ENCODE peak calls at places on chromosomes 13 and 19, in five cellular contexts. Y is body of pancreas, H is HFF-Myc, J is A549, X is GM12864. O is an unnamed sample.

GRCh38 chr19:22332924-22333323 is 46.7 kb downstream of the ZNF729 start:
- DNase-seq in Y (no peak), H (no peak), J (no peak), X (no peak), O (no peak)

GRCh38 chr19:3516675-3517207 is 10.6 kb downstream of the FZR1 start:
- DNase-seq in Y (peak), H (no peak), J (no peak), X (no peak), O (no peak)

GRCh38 chr13:45401306-45401705 is 16.9 kb downstream of the SLC25A30 start:
- DNase-seq in Y (no peak), H (no peak), J (no peak), X (no peak), O (no peak)

GRCh38 chr13:110057052-110057451 is 249.9 kb downstream of the COL4A1 start:
- DNase-seq in Y (no peak), H (no peak), J (no peak), X (no peak), O (no peak)

GRCh38 chr19:13615890-13616289 is 109.6 kb upstream of the CACNA1A start:
- DNase-seq in Y (no peak), H (no peak), J (no peak), X (no peak), O (no peak)

GRCh38 chr13:73691891-73692290 is 442.3 kb downstream of the KLF12 start:
- DNase-seq in Y (no peak), H (no peak), J (no peak), X (no peak), O (no peak)

GRCh38 chr19:41449865-41450178 is 6.9 kb downstream of the ERICH4 start:
- DNase-seq in Y (no peak), H (no peak), J (no peak), X (no peak), O (no peak)

GRCh38 chr19:58572818-58573657 is at the start of gene MZF1:
- DNase-seq in Y (peak), H (peak), J (peak), X (peak), O (peak)

GRCh38 chr19:55471266-55471665 is 5.2 kb upstream of the ZNF628 start:
- DNase-seq in Y (no peak), H (no peak), J (no peak), X (no peak), O (no peak)

GRCh38 chr19:10899171-10899653 is 27.9 kb downstream of the CARM1 start:
- DNase-seq in Y (peak), H (no peak), J (no peak), X (no peak), O (no peak)

GRCh38 chr19:2434267-2434666 is 6.9 kb upstream of the TIMM13 start:
- DNase-seq in Y (no peak), H (no peak), J (no peak), X (no peak), O (no peak)

GRCh38 chr19:49929611-49930482 is 543 bp upstream of the NUP62 start:
- DNase-seq in Y (peak), H (peak), J (peak), X (peak), O (peak)
- TF ChIP-seq CTCF in Y (peak), H (no peak), J (no peak), X (no peak), O (no peak)

GRCh38 chr13:53191091-53191490 is 162.5 kb downstream of the OLFM4 start:
- DNase-seq in Y (no peak), H (no peak), J (no peak), X (no peak), O (no peak)

GRCh38 chr13:53189162-53189561 is 160.5 kb downstream of the OLFM4 start:
- DNase-seq in Y (no peak), H (no peak), J (no peak), X (no peak), O (no peak)
- TF ChIP-seq CTCF in Y (peak), H (no peak), J (no peak), X (no peak), O (no peak)

GRCh38 chr13:22738357-22738756 is 442.4 kb upstream of the SGCG start:
- DNase-seq in Y (no peak), H (no peak), J (no peak), X (no peak), O (no peak)

GRCh38 chr13:22744688-22745452 is 435.9 kb upstream of the SGCG start:
- DNase-seq in Y (no peak), H (no peak), J (peak), X (no peak), O (no peak)

GRCh38 chr13:22736768-22737092 is 444.0 kb upstream of the SGCG start:
- DNase-seq in Y (no peak), H (no peak), J (no peak), X (no peak), O (no peak)

GRCh38 chr13:22736084-22736767 is 444.6 kb upstream of the SGCG start:
- DNase-seq in Y (no peak), H (no peak), J (no peak), X (no peak), O (no peak)

GRCh38 chr13:22740264-22740663 is 440.5 kb upstream of the SGCG start:
- DNase-seq in Y (no peak), H (no peak), J (peak), X (no peak), O (no peak)
- TF ChIP-seq CTCF in Y (no peak), H (no peak), J (no peak), X (peak), O (no peak)

DNA sequence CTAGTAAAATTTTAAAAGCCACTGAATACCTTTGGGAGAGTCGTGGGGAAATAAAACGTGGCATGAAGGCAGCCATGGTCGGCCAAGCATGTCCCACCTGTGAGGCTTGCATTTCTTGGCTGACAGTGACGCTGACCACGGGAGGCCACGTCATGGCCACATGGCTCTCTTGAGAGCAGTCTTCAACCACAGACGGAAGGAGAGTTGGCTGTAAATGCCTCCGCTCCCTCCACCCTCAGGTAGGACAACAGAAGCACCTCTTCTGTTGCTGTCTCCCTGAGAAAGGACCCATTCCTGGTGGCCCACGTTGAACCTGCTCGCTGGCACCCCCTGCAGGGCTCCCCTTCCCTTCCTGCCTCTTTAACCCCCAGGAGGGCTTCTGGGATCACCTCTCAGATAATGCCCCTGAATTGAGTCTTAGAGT is 10.6 kb upstream of the LRRC25 start:
- DNase-seq in Y (peak), H (no peak), J (no peak), X (peak), O (no peak)
- TF ChIP-seq CTCF in Y (peak), H (peak), J (peak), X (peak), O (peak)

GRCh38 chr13:35764359-35765015 is 288.0 kb upstream of the MAB21L1 start:
- DNase-seq in Y (no peak), H (no peak), J (no peak), X (no peak), O (peak)

GRCh38 chr13:35763805-35764170 is 287.3 kb upstream of the MAB21L1 start:
- DNase-seq in Y (no peak), H (no peak), J (no peak), X (no peak), O (no peak)

GRCh38 chr13:35760678-35761308 is 284.3 kb upstream of the MAB21L1 start:
- DNase-seq in Y (no peak), H (no peak), J (no peak), X (no peak), O (no peak)

GRCh38 chr13:35763060-35763804 is 286.7 kb upstream of the MAB21L1 start:
- DNase-seq in Y (no peak), H (no peak), J (no peak), X (no peak), O (no peak)

GRCh38 chr13:35761440-35762252 is 285.2 kb upstream of the MAB21L1 start:
- DNase-seq in Y (no peak), H (no peak), J (no peak), X (no peak), O (no peak)
- TF ChIP-seq CTCF in Y (no peak), H (no peak), J (no peak), X (no peak), O (no peak)

GRCh38 chr13:113967729-113968462 is 6.0 kb downstream of the C13orf46 start:
- DNase-seq in Y (peak), H (no peak), J (no peak), X (no peak), O (no peak)

GRCh38 chr13:113967206-113967720 is 6.6 kb downstream of the C13orf46 start:
- DNase-seq in Y (no peak), H (no peak), J (no peak), X (no peak), O (no peak)

GRCh38 chr13:113969311-113969972 is 4.4 kb downstream of the C13orf46 start:
- DNase-seq in Y (no peak), H (no peak), J (no peak), X (no peak), O (no peak)

GRCh38 chr13:113969973-113970611 is 3.8 kb downstream of the C13orf46 start:
- DNase-seq in Y (peak), H (no peak), J (no peak), X (no peak), O (no peak)

DNA sequence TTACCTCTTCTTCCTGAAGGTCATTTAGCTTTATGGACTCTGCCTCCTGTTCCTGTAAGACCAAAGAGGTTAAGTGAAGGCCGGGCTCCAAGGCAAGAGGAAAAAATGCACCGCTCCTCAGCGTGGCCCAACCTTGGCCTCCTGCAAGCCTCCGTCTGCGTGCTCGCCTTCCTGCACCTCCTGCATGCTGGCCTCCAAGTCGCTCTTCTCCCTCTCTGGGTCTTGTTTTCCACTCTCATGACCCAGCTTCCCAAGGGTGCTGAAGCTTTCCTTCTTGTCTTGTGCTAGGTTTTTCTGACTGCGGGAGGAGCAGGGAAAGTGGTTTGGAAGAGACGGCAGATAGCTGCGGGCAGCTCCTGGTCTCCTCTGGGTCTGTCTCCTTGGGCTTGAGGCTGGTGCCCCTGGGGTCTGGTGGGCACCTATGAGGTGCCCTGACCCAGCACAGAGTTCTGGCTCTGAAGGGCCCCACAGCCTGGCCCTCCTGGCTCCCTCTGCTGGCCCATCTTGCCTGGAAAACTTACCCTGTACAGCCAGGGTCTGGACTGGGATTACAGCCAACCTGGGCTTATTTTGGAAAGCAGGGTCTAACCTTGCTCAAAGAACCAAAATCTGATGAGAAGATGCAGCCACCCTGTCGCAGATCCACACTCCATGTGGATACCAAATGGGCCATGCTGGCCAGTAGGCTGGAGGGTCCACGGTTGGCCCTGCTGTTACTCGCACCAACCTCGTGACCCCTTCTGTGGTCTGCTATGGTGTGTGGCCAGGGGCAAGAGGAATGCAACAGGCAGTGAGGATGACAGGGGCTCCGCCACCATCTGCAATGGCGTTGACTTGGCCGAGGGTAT is 5.2 kb downstream of the C13orf46 start:
- DNase-seq in Y (no peak), H (no peak), J (no peak), X (no peak), O (no peak)
- TF ChIP-seq CTCF in Y (no peak), H (peak), J (no peak), X (no peak), O (peak)